ENCODE peak calls at places on chromosome 10, in four cellular contexts. N is CD8-positive, alpha-beta memory T cell; Q is lower lobe of right lung; J is transverse colon. P is an unnamed sample.

GRCh38 chr10:86439544-86439943 is 72.9 kb upstream of the GRID1 start:
- DNase-seq in J (peak), N (no peak), Q (peak), P (peak)

GRCh38 chr10:63376560-63377304 is 89.0 kb downstream of the JMJD1C start:
- DNase-seq in Q (no peak), N (no peak), J (no peak), P (no peak)

GRCh38 chr10:30863516-30864210 is 168.0 kb downstream of the ZNF438 start:
- DNase-seq in Q (no peak), J (no peak), N (no peak), P (no peak)

GRCh38 chr10:27242951-27243551 is 2.5 kb upstream of the ACBD5 start:
- DNase-seq in N (peak), Q (no peak), J (peak), P (peak)

GRCh38 chr10:48291190-48291589 is 15.3 kb upstream of the MAPK8 start:
- DNase-seq in N (no peak), J (no peak), Q (no peak), P (no peak)

GRCh38 chr10:117460846-117461765 is 81.4 kb upstream of the EMX2 start:
- DNase-seq in J (no peak), N (no peak), Q (no peak), P (no peak)

GRCh38 chr10:97120370-97120769 is 65.4 kb downstream of the SLIT1 start:
- DNase-seq in N (no peak), J (no peak), Q (no peak), P (no peak)

GRCh38 chr10:59560161-59560560 is 149.5 kb downstream of the SLC16A9 start:
- DNase-seq in J (no peak), N (no peak), Q (no peak), P (no peak)

GRCh38 chr10:91570220-91570619 is 62.7 kb downstream of the PPP1R3C start:
- DNase-seq in J (no peak), N (no peak), Q (no peak), P (no peak)

GRCh38 chr10:48901152-48901705 is 38.4 kb downstream of the LRRC18 start:
- DNase-seq in Q (no peak), N (no peak), J (no peak), P (no peak)

GRCh38 chr10:128859738-128860386 is 607.2 kb upstream of the MGMT start:
- DNase-seq in J (peak), N (no peak), Q (no peak), P (no peak)

GRCh38 chr10:130423455-130424305 is 287.5 kb downstream of the GLRX3 start:
- DNase-seq in J (no peak), Q (no peak), N (no peak), P (no peak)

GRCh38 chr10:75395955-75396860 is 5.4 kb downstream of the ZNF503 start:
- DNase-seq in N (no peak), J (peak), Q (peak), P (peak)

GRCh38 chr10:25966846-25967245 is 32.8 kb downstream of the MYO3A start:
- DNase-seq in Q (no peak), J (no peak), N (no peak), P (no peak)

GRCh38 chr10:107741976-107742375 is 577.5 kb upstream of the SORCS1 start:
- DNase-seq in J (no peak), N (no peak), Q (no peak), P (no peak)

GRCh38 chr10:132836248-132836831 is 50.4 kb upstream of the NKX6-2 start:
- DNase-seq in N (no peak), J (no peak), Q (no peak), P (peak)

GRCh38 chr10:52466464-52466863 is 152.4 kb downstream of the DKK1 start:
- DNase-seq in J (no peak), N (no peak), Q (no peak), P (no peak)

GRCh38 chr10:92848441-92849233 is at the start of gene EXOC6:
- DNase-seq in J (peak), Q (peak), N (peak), P (peak)

GRCh38 chr10:35642023-35642792 is at the start of gene FZD8:
- DNase-seq in J (peak), Q (peak), N (peak), P (peak)

GRCh38 chr10:3786295-3786981 is 1.4 kb upstream of the KLF6 start:
- DNase-seq in N (no peak), Q (peak), J (peak), P (peak)

GRCh38 chr10:84360634-84361365 is 32.4 kb downstream of the CCSER2 start:
- DNase-seq in Q (no peak), N (no peak), J (no peak), P (no peak)

GRCh38 chr10:130621231-130621775 is 485.1 kb downstream of the GLRX3 start:
- DNase-seq in N (no peak), J (no peak), Q (no peak), P (no peak)

GRCh38 chr10:99784025-99784730 is 1.7 kb downstream of the ABCC2 start:
- DNase-seq in N (no peak), Q (no peak), J (no peak), P (peak)

GRCh38 chr10:117540640-117541404 is 1.7 kb upstream of the EMX2 start:
- DNase-seq in N (no peak), Q (no peak), J (no peak), P (no peak)

GRCh38 chr10:114166053-114166452 is 8.0 kb downstream of the CCDC186 start:
- DNase-seq in Q (no peak), J (no peak), N (no peak), P (no peak)

GRCh38 chr10:76428541-76429330 is 997.3 kb downstream of the LRMDA start:
- DNase-seq in Q (no peak), N (no peak), J (no peak), P (peak)

GRCh38 chr10:78362406-78363022 is 328.9 kb downstream of the RPS24 start:
- DNase-seq in N (no peak), J (no peak), Q (peak), P (peak)

GRCh38 chr10:21510218-21511070 is 15.0 kb downstream of the SKIDA1 start:
- DNase-seq in J (no peak), Q (no peak), N (no peak), P (no peak)

GRCh38 chr10:48414778-48415177 is 108.3 kb downstream of the MAPK8 start:
- DNase-seq in J (no peak), N (no peak), Q (no peak), P (no peak)

GRCh38 chr10:129912161-129912917 is 51.7 kb downstream of the EBF3 start:
- DNase-seq in Q (no peak), N (no peak), J (no peak), P (no peak)

GRCh38 chr10:73357821-73358220 is 843 bp downstream of the CFAP70 start:
- DNase-seq in N (no peak), J (no peak), Q (no peak), P (no peak)
- H3K4me3 ChIP-seq in N (peak), J (peak), Q (peak), P (peak)

GRCh38 chr10:125010362-125010761 is 68.4 kb downstream of the ZRANB1 start:
- DNase-seq in N (no peak), J (no peak), Q (no peak), P (no peak)
- H3K27ac ChIP-seq in N (no peak), J (peak), Q (no peak), P (no peak)

GRCh38 chr10:123136806-123137642 is 1.3 kb downstream of the HMX3 start:
- DNase-seq in N (no peak), J (no peak), Q (no peak), P (no peak)

GRCh38 chr10:123136221-123136805 is 543 bp downstream of the HMX3 start:
- DNase-seq in J (no peak), N (no peak), Q (no peak), P (no peak)

GRCh38 chr10:123134915-123135414 is 805 bp upstream of the HMX3 start:
- DNase-seq in N (no peak), Q (no peak), J (no peak), P (no peak)

GRCh38 chr10:123134058-123134914 is 1.5 kb upstream of the HMX3 start:
- DNase-seq in Q (no peak), J (no peak), N (no peak), P (no peak)

GRCh38 chr10:123135415-123136141 is at the start of gene HMX3:
- DNase-seq in J (no peak), Q (no peak), N (peak), P (no peak)
- H3K4me3 ChIP-seq in J (peak), Q (peak), N (peak), P (no peak)

DNA sequence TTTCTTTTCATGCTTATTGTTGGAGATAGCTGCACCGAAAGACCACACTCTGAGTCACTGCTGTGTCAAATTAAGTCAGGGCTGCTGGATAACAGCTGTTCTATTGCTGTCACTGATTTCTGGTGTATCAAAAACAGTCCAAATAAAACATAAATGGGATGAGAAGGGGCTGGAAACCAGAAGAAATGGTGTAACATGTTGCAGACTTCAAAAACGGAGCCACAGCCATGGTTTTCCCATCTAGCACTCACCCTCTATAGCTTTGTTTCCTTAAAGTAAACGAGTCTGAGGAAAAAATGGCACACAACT is 103.3 kb upstream of the DIP2C start:
- DNase-seq in Q (no peak), N (no peak), J (no peak), P (no peak)
- H3K27ac ChIP-seq in Q (no peak), N (no peak), J (no peak), P (no peak)

DNA sequence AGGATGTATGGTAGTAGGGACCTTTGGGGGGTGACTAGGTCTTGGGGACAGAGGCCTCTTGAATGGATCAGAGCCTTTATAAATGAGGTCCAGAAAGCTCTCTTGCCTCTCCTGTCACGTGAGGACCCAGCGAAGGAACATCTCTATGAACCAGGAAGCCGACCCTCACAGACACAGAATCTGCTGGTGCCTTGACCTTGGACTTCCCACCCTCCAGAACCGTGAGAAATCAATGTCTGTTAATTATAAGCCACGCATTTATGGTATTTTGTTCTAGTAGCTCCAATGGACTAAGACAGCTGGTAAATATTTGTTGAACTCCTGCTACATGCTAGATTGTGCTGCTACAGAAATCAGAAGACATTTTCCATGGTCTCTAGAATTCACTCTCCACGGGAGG is 276.9 kb downstream of the SFMBT2 start:
- DNase-seq in Q (no peak), N (no peak), J (no peak), P (no peak)
- H3K4me3 ChIP-seq in Q (no peak), N (no peak), J (no peak), P (no peak)

GRCh38 chr10:95388072-95388471 is 97.3 kb upstream of the PDLIM1 start:
- DNase-seq in Q (no peak), J (no peak), N (no peak), P (no peak)
- H3K27ac ChIP-seq in Q (peak), J (peak), N (no peak), P (no peak)

GRCh38 chr10:103155485-103156085 is 37.5 kb downstream of the NT5C2 start:
- DNase-seq in J (no peak), N (no peak), Q (no peak), P (peak)

GRCh38 chr10:103157246-103157645 is 35.8 kb downstream of the NT5C2 start:
- DNase-seq in J (no peak), N (no peak), Q (no peak), P (no peak)

GRCh38 chr10:103153302-103153759 is 39.7 kb downstream of the NT5C2 start:
- DNase-seq in N (no peak), J (no peak), Q (no peak), P (no peak)

GRCh38 chr10:103154464-103155299 is 38.4 kb downstream of the NT5C2 start:
- DNase-seq in Q (no peak), J (no peak), N (no peak), P (no peak)

DNA sequence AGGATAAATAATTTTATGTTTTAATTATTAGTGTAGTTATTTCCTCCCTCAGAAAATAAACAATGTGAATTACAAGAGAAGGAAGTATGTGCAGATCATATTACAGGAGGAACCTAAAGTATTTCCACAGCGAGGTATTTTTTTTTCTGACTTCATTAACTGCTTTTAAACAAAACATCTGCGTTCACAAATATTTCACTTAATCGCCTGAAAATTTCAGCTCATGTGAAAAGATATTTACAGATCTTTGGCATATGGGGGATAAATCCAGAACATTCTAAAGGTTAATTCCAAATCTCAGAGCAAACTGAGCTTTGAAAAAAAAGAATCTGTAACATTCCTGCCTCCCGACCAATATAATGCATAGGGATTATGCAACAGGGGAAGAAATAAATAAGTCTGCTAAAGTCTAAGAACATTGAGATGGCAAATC is 39.3 kb downstream of the NT5C2 start:
- DNase-seq in Q (no peak), N (no peak), J (no peak), P (no peak)
- H3K4me3 ChIP-seq in Q (peak), N (no peak), J (no peak), P (no peak)

GRCh38 chr10:5661043-5661442 is 5.4 kb downstream of the ASB13 start:
- DNase-seq in N (no peak), Q (no peak), J (no peak), P (peak)

GRCh38 chr10:5662708-5663579 is 3.5 kb downstream of the ASB13 start:
- DNase-seq in N (no peak), Q (no peak), J (no peak), P (no peak)

GRCh38 chr10:5658871-5659618 is 7.3 kb downstream of the ASB13 start:
- DNase-seq in N (no peak), Q (no peak), J (no peak), P (no peak)

GRCh38 chr10:5656737-5657579 is 9.4 kb downstream of the ASB13 start:
- DNase-seq in Q (no peak), N (no peak), J (no peak), P (no peak)

DNA sequence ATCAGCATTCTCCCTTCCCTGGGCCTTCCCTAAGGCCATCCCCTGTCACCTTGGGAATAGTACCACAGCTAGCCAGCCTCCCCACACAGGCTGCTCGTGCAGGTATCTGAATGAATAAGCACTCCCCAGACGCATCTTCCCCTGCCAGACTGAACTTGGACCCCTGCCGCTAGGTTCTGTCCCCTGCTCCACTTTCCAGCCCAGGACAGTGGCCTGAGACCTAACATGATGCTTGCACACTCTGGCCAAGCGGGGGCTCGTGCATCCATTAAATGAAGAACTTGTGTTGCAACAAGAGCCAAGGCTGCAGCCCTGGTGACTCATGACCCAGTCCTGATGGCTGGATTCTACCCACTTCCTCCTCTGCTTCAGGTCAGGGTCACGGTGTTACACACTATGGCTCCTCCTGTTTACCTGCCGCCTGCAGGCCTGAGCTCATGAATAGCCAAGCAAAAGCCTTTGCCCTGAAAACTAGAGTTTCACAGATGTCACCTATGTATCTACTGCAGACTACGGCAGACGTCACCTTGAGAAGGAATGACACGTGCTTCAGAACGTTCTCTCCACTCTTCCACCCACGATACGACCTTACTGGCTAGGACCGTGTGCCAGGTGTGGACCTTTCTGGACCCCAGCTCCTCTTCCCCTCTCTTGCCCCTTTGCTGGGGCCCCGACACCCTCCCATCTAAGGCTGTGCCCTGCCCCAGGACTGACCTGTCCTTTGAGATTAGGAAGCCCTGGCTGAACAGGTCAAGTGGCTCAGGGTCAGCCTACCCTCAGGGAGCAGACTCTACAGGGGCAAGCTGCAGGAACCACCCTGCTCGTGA is 6.5 kb downstream of the ASB13 start:
- DNase-seq in Q (peak), N (no peak), J (peak), P (peak)
- H3K27ac ChIP-seq in Q (no peak), N (no peak), J (peak), P (peak)

GRCh38 chr10:11179231-11180105 is 161.8 kb downstream of the CELF2 start:
- DNase-seq in N (no peak), J (no peak), Q (no peak), P (no peak)

GRCh38 chr10:11183000-11183399 is 165.3 kb downstream of the CELF2 start:
- DNase-seq in Q (no peak), N (no peak), J (no peak), P (no peak)

GRCh38 chr10:11184093-11184492 is 166.4 kb downstream of the CELF2 start:
- DNase-seq in J (no peak), N (no peak), Q (no peak), P (no peak)

GRCh38 chr10:11180228-11180627 is 162.6 kb downstream of the CELF2 start:
- DNase-seq in Q (peak), N (peak), J (peak), P (peak)

GRCh38 chr10:11181996-11182395 is 164.3 kb downstream of the CELF2 start:
- DNase-seq in J (no peak), Q (no peak), N (no peak), P (no peak)
- H3K4me3 ChIP-seq in J (no peak), Q (no peak), N (no peak), P (no peak)

P was measured in adrenal gland.